ENCODE peak calls at places on chromosomes 5 and 9, in seven cellular contexts. One of them, this sample, is unnamed.

GRCh38 chr9:91186311-91187101 is 175.2 kb downstream of the AUH start:
- DNase-seq in A172: peak; percentile 80
- DNase-seq in right atrium auricular region: peak; percentile 56
- DNase-seq in AG04450: no peak
- DNase-seq in HCT116: no peak
- DNase-seq in HS-27A: no peak
- DNase-seq in kidney tubule cell: peak; percentile 67
- DNase-seq in this sample: no peak

GRCh38 chr5:92364986-92365550 is 982.0 kb upstream of the ARRDC3 start:
- DNase-seq in A172: no peak
- DNase-seq in right atrium auricular region: no peak
- DNase-seq in AG04450: no peak
- DNase-seq in HCT116: no peak
- DNase-seq in HS-27A: no peak
- DNase-seq in kidney tubule cell: no peak
- DNase-seq in this sample: no peak

GRCh38 chr9:133282454-133283238 is 7.6 kb upstream of the ABO start:
- DNase-seq in A172: no peak
- DNase-seq in right atrium auricular region: no peak
- DNase-seq in AG04450: no peak
- DNase-seq in HCT116: no peak
- DNase-seq in HS-27A: no peak
- DNase-seq in kidney tubule cell: no peak
- DNase-seq in this sample: peak; percentile 25

GRCh38 chr9:83701769-83702168 is 6.0 kb downstream of the UBQLN1 start:
- DNase-seq in A172: peak; percentile 89
- DNase-seq in right atrium auricular region: no peak
- DNase-seq in AG04450: no peak
- DNase-seq in HCT116: no peak
- DNase-seq in HS-27A: peak; percentile 43
- DNase-seq in kidney tubule cell: peak; percentile 76
- DNase-seq in this sample: no peak

GRCh38 chr9:102911185-102911584 is 83.9 kb upstream of the CYLC2 start:
- DNase-seq in A172: no peak
- DNase-seq in right atrium auricular region: no peak
- DNase-seq in AG04450: no peak
- DNase-seq in HCT116: no peak
- DNase-seq in HS-27A: no peak
- DNase-seq in kidney tubule cell: no peak
- DNase-seq in this sample: no peak

GRCh38 chr5:1763548-1763911 is 36.1 kb downstream of the MRPL36 start:
- DNase-seq in A172: peak; percentile 45
- DNase-seq in right atrium auricular region: no peak
- DNase-seq in AG04450: peak; percentile 37
- DNase-seq in HCT116: peak; percentile 38
- DNase-seq in HS-27A: no peak
- DNase-seq in kidney tubule cell: peak; percentile 53
- DNase-seq in this sample: peak; percentile 41

GRCh38 chr5:154755361-154756202 is at the start of gene LARP1:
- DNase-seq in A172: no peak
- DNase-seq in right atrium auricular region: no peak
- DNase-seq in AG04450: no peak
- DNase-seq in HCT116: no peak
- DNase-seq in HS-27A: no peak
- DNase-seq in kidney tubule cell: peak; percentile 54
- DNase-seq in this sample: no peak

GRCh38 chr9:133121200-133122166 is at the start of gene RALGDS:
- DNase-seq in A172: peak; percentile 55
- DNase-seq in right atrium auricular region: peak; percentile 89
- DNase-seq in AG04450: no peak
- DNase-seq in HCT116: peak; percentile 56
- DNase-seq in HS-27A: no peak
- DNase-seq in kidney tubule cell: peak; percentile 86
- DNase-seq in this sample: peak; percentile 90

GRCh38 chr9:72788966-72789365 is 163.9 kb downstream of the ALDH1A1 start:
- DNase-seq in A172: no peak
- DNase-seq in right atrium auricular region: no peak
- DNase-seq in AG04450: no peak
- DNase-seq in HCT116: no peak
- DNase-seq in HS-27A: no peak
- DNase-seq in kidney tubule cell: peak; percentile 3
- DNase-seq in this sample: no peak

GRCh38 chr5:44881266-44881665 is 72.5 kb downstream of the MRPS30 start:
- DNase-seq in A172: no peak
- DNase-seq in right atrium auricular region: no peak
- DNase-seq in AG04450: no peak
- DNase-seq in HCT116: no peak
- DNase-seq in HS-27A: no peak
- DNase-seq in kidney tubule cell: peak; percentile 79
- DNase-seq in this sample: no peak

GRCh38 chr9:89984214-89984613 is 379.4 kb downstream of the GADD45G start:
- DNase-seq in A172: no peak
- DNase-seq in right atrium auricular region: no peak
- DNase-seq in AG04450: no peak
- DNase-seq in HCT116: no peak
- DNase-seq in HS-27A: no peak
- DNase-seq in kidney tubule cell: no peak
- DNase-seq in this sample: no peak